ENCODE peak calls at places on chromosomes 5 and 9, in four cellular contexts. C is heart left ventricle, Q is HEK293T, F is NCI-H2171. R is an unnamed sample.

GRCh38 chr5:177133845-177134652 is 476 bp downstream of the NSD1 start:
- DNase-seq in C (peak), Q (peak), F (no peak), R (peak)

GRCh38 chr9:86282979-86283535 is 719 bp upstream of the ISCA1 start:
- DNase-seq in C (no peak), Q (peak), F (no peak), R (no peak)

GRCh38 chr9:93094294-93095204 is 1.5 kb upstream of the CARD19 start:
- DNase-seq in C (peak), Q (no peak), F (no peak), R (peak)

GRCh38 chr5:173572431-173573125 is 43.9 kb downstream of the BOD1 start:
- DNase-seq in C (no peak), Q (no peak), F (no peak), R (no peak)

GRCh38 chr5:145510324-145510723 is 324.8 kb downstream of the PRELID2 start:
- DNase-seq in C (no peak), Q (no peak), F (no peak), R (peak)

GRCh38 chr9:76654575-76654974 is 109.7 kb upstream of the PCA3 start:
- DNase-seq in C (no peak), Q (no peak), F (no peak), R (no peak)

GRCh38 chr9:37429441-37430285 is 7.2 kb downstream of the GRHPR start:
- DNase-seq in C (no peak), Q (no peak), F (no peak), R (no peak)

GRCh38 chr5:135444881-135445280 is 2.3 kb downstream of the DCANP1 start:
- DNase-seq in C (no peak), Q (no peak), F (no peak), R (no peak)

GRCh38 chr9:108103294-108103693 is 613.7 kb upstream of the KLF4 start:
- DNase-seq in C (no peak), Q (no peak), F (no peak), R (no peak)

GRCh38 chr5:34548086-34548403 is 108.1 kb upstream of the RAI14 start:
- DNase-seq in C (no peak), Q (no peak), F (no peak), R (no peak)

GRCh38 chr5:73460133-73460532 is 11.6 kb upstream of the FOXD1 start:
- DNase-seq in C (no peak), Q (no peak), F (no peak), R (no peak)

R was measured in ovary.